ENCODE peak calls at places on chromosomes 3 and 15, in four cellular contexts. Q, L, O and C are unnamed samples. For H3K9me3, the result is how much of the 10 kb centered on the place peaks cover.

GRCh38 chr15:42720071-42720470 is 16.9 kb downstream of the CDAN1 start:
- DNase-seq in L (no peak), Q (no peak), O (no peak), C (no peak)

GRCh38 chr3:30628931-30629590 is 22.7 kb downstream of the TGFBR2 start:
- DNase-seq in O (no peak), L (no peak), Q (no peak), C (no peak)

GRCh38 chr15:73952171-73952912 is 26.1 kb downstream of the LOXL1 start:
- DNase-seq in L (no peak), Q (no peak), O (no peak), C (no peak)

GRCh38 chr3:165854696-165855095 is 17.5 kb upstream of the BCHE start:
- DNase-seq in Q (peak), L (no peak), O (no peak), C (no peak)

GRCh38 chr15:60074181-60074885 is 70.2 kb downstream of the FOXB1 start:
- DNase-seq in O (peak), Q (no peak), L (no peak), C (no peak)

GRCh38 chr15:91967935-91968605 is 114.6 kb downstream of the SLCO3A1 start:
- DNase-seq in Q (no peak), O (no peak), L (no peak), C (no peak)

GRCh38 chr3:155202626-155203025 is 90.9 kb downstream of the STRIT1 start:
- DNase-seq in O (no peak), L (no peak), Q (no peak), C (no peak)

GRCh38 chr3:149339931-149340309 is 6.5 kb upstream of the TM4SF18 start:
- DNase-seq in O (peak), Q (peak), L (peak), C (peak)

GRCh38 chr3:67648229-67648628 is 6.2 kb downstream of the SUCLG2 start:
- DNase-seq in L (no peak), Q (no peak), O (peak), C (no peak)

GRCh38 chr15:52309154-52309548 is 13.5 kb upstream of the MYO5C start:
- DNase-seq in L (no peak), O (no peak), Q (no peak), C (no peak)

GRCh38 chr15:31300208-31300661 is 26.4 kb upstream of the KLF13 start:
- DNase-seq in L (no peak), O (peak), Q (no peak), C (no peak)

GRCh38 chr3:42314411-42314810 is 48.4 kb upstream of the CCK start:
- DNase-seq in Q (no peak), O (no peak), L (no peak), C (no peak)

GRCh38 chr15:40061212-40061901 is 22.4 kb upstream of the SRP14 start:
- DNase-seq in Q (no peak), O (no peak), L (no peak), C (no peak)

GRCh38 chr15:25185791-25186190 is 231.0 kb downstream of the SNRPN start:
- DNase-seq in Q (no peak), L (peak), O (peak), C (no peak)

GRCh38 chr15:25185156-25185710 is 230.4 kb downstream of the SNRPN start:
- DNase-seq in O (no peak), Q (no peak), L (peak), C (peak)

GRCh38 chr15:25183581-25184330 is 229.0 kb downstream of the SNRPN start:
- DNase-seq in L (peak), Q (no peak), O (peak), C (peak)

GRCh38 chr15:25182736-25183445 is 228.1 kb downstream of the SNRPN start:
- DNase-seq in L (peak), O (peak), Q (no peak), C (peak)

DNA sequence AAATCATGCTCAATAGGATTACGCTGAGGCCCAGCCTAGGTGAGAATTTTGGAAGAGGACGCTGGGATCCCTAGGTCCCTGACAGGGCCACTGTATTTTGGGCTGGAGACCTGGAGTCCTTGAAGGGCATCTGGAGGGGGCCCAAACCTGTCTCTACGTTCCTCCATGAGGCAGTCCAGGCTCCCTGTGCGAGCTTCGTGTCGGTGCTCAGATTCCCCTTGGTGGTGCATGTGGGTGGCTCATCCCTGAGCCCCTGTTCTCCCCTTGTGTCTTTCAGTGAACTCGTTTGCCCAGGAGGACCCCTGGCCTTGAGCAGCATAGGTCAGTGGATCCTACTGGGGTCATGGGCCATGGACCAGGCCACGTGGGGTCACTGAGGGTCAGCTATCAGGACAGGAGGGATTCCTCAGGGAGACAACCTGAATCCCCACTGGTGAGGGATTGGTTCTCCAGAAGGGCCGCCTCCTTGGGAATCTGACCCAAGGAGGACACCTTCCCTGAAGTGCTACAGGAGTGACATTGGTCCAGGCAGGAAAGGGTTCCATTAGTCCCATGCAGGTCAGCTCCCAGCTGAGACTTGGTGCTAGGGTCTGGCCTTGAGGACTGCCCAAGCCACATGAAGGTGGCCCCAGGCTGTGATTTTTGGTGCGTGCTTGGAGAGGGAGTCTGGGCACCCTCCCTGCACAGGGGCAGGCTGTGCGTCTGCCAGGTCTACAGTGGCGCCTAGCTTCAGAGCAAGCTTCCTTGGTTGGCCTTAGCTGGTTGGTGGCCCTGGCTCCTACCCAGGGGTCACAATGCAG is 229.8 kb downstream of the SNRPN start:
- DNase-seq in O (peak), L (peak), Q (no peak), C (peak)
- H3K9me3 ChIP-seq in O (under half), L (half or more), Q (half or more), C (under half)

DNA sequence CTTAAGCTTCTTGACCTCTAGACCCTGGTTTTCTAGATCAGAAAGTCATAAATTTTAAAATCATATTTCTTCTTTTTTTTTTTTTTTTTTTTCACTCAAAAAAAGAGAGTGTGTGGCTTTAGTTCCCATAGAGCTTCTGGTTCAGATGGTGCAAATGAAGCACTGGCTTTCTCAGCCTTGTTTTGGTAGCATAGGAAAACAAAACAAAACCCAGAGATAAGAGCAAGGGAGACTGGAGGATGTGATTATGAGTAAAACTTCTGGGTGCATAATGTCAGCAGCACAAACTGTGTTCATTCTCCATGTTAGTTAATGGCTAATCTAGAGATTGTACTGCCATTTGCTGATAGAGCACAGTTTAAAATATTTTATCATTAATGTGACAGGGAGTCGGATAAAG is 55.4 kb downstream of the RARB start:
- DNase-seq in O (no peak), L (no peak), Q (no peak), C (no peak)
- H3K9me3 ChIP-seq in O (under half), L (under half), Q (under half), C (under half)

DNA sequence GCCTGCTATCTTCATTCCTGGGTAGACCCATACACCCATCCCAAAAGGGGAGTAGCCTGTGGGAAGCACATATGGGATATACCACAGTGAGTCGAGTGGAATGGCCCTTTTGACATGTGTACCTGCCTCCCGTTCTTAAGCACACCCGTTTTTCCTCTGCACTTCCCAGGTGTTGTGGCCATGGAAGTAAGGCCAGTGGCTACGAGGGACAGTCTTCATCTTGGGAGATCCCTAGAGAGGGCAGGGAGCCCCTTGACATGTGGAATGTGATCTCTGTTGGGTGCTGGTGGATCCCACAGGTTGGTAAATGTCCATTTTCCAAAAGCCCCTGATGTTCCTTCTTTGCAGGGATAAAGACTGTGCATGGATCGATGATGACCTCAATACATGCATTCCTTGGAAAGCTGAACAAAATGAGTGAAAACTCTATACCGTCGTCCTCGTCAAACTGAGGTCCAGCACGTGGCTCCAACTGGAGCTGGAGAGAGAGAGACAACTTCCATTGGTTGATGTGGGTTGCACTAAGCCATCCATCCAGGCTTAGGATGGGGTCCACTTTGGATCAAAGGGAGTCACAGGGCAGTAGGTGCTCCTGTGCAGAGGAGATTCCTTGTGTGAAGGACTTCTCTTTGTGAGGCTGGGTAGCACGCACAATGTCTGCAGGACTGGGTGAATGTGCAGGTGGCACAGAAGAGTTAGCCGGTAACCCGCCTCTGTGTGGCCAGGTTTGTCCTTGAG is 136.8 kb downstream of the SNRPN start:
- DNase-seq in L (no peak), Q (no peak), O (no peak), C (no peak)
- H3K9me3 ChIP-seq in L (half or more), Q (under half), O (under half), C (under half)

DNA sequence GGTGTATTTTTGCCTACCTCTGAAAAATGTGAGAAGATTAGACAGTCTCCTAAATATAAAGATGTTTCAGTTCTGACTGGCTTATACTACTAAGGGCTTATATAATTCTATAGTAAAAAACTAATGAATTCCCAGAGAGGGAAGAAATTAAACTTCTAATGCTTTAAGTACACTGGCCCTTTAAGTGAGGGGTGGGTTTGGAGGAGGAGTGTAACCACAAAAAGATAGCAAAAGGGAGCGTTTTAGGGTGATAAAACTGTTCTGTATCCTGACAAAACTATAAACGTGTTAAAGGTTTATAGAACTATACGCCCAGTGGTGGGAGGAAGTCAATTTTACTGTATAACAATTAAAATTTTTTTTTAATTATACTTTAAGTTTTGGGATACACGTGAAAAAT is 45.9 kb downstream of the CEP152 start:
- DNase-seq in O (no peak), L (no peak), Q (no peak), C (no peak)
- H3K9me3 ChIP-seq in O (under half), L (under half), Q (under half), C (under half)

DNA sequence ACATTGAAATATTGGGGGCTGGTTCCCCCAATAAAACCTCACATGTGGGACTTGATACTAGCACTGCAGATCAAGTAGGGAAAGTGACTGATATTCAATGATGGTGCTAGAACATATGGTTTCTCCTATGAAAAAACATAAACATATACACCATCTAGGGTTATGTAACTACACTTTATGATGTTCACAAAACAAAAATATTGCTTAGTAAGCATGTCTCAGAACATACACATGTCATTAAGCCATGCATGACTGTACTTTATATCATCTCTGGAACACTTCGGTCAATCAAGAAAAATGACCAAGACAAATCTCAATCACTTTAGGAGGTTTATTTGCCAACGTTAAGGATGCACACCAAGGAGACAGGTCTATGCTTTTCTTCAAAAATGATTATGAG is 57.4 kb downstream of the ZNF717 start:
- DNase-seq in L (no peak), O (no peak), Q (no peak), C (no peak)
- H3K9me3 ChIP-seq in L (half or more), O (under half), Q (under half), C (half or more)

GRCh38 chr15:25173241-25174028 is 218.6 kb downstream of the SNRPN start:
- DNase-seq in O (peak), L (peak), Q (no peak), C (peak)

GRCh38 chr15:25170781-25171110 is 216.0 kb downstream of the SNRPN start:
- DNase-seq in L (no peak), Q (no peak), O (peak), C (peak)

GRCh38 chr15:25171856-25172687 is 217.3 kb downstream of the SNRPN start:
- DNase-seq in Q (no peak), O (peak), L (peak), C (peak)

GRCh38 chr15:25171111-25171811 is 216.5 kb downstream of the SNRPN start:
- DNase-seq in O (peak), Q (no peak), L (peak), C (peak)

DNA sequence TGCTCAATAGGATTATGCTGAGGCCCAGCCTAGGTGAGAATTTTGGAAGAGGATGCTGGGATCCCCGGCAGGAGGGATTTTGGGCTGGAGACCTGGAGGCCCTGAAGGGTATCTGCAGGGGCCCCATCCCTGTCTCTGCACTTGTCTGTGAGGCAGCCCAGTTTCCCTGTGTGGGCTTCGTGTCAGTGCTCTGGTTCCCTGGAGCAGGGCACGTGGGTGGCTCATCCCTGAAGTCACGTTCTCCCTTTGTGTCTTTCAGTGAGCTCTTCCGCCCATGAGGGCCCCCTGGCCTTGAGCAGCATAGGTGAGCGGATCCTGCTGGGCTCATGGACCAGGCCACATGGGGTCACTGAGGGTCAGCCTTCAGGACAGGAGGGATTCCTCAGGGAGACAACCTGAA is 217.9 kb downstream of the SNRPN start:
- DNase-seq in Q (no peak), L (peak), O (peak), C (no peak)
- H3K9me3 ChIP-seq in Q (half or more), L (half or more), O (under half), C (under half)

GRCh38 chr3:177606891-177607290 is 409.6 kb upstream of the TBL1XR1 start:
- DNase-seq in O (peak), Q (peak), L (no peak), C (no peak)
- H3K9me3 ChIP-seq in O (under half), Q (under half), L (under half), C (under half)

GRCh38 chr3:59937206-59937605 is 887.4 kb upstream of the CFAP20DC start:
- DNase-seq in L (no peak), O (no peak), Q (no peak), C (no peak)

GRCh38 chr3:59935025-59935424 is 885.2 kb upstream of the CFAP20DC start:
- DNase-seq in L (no peak), O (no peak), Q (no peak), C (no peak)

GRCh38 chr3:59938857-59939256 is 889.0 kb upstream of the CFAP20DC start:
- DNase-seq in Q (no peak), O (no peak), L (no peak), C (no peak)

GRCh38 chr3:59940690-59941089 is 890.9 kb upstream of the CFAP20DC start:
- DNase-seq in L (no peak), O (no peak), Q (no peak), C (no peak)

DNA sequence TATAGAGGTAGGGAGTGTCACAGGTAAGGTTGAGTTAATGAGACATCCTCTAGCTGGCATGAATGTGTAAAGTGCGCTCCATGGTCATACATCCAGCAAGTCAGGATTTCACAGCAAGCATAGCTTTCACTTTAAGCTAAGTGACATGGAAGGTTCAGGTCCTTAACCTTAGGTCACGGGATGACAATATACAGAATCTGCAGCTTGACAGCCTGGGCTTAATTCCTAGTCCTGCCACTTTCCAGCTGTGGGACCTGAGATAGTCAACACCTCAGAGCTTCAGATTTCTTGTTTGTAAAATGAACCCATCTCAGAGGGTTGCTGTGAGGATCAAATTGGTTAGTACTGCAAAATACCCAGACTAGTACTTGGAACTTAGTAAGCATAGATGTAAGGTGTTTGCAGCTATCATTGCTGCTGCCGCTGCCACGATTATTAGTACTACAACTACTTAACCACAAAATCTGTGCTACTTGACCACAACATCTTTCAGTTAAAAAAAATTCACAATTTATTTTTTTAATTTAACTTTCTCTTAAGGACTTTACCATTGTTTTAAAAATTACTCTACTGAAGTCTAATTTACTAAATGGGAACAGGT is 890.1 kb upstream of the CFAP20DC start:
- DNase-seq in Q (no peak), L (no peak), O (no peak), C (no peak)
- H3K9me3 ChIP-seq in Q (under half), L (under half), O (under half), C (under half)

GRCh38 chr15:53569756-53570480 is 189.5 kb downstream of the WDR72 start:
- DNase-seq in O (no peak), L (no peak), Q (no peak), C (no peak)
- H3K9me3 ChIP-seq in O (under half), L (under half), Q (under half), C (under half)

GRCh38 chr3:143821862-143822261 is 26.4 kb downstream of the SLC9A9 start:
- DNase-seq in O (no peak), Q (no peak), L (no peak), C (no peak)
- H3K9me3 ChIP-seq in O (under half), Q (under half), L (under half), C (under half)